ENCODE peak calls at places on chromosomes 1 and 21, in six cellular contexts. F, M, V, C, T and K are unnamed samples.

GRCh38 chr1:15370781-15371467 is 38.8 kb upstream of the EFHD2 start:
- DNase-seq in F (peak; percentile 72), M (no peak), V (peak; percentile 88), C (no peak), T (no peak), K (no peak)

GRCh38 chr21:41519806-41520559 is 12.0 kb upstream of the TMPRSS2 start:
- DNase-seq in F (no peak), M (no peak), V (no peak), C (no peak), T (no peak), K (no peak)

GRCh38 chr1:17423781-17424245 is 15.7 kb downstream of the RCC2 start:
- DNase-seq in F (no peak), M (no peak), V (peak; percentile 68), C (peak; percentile 59), T (peak; percentile 48), K (no peak)

GRCh38 chr1:173420330-173420806 is 56.8 kb upstream of the PRDX6 start:
- DNase-seq in F (no peak), M (no peak), V (peak; percentile 31), C (no peak), T (peak; percentile 88), K (peak; percentile 94)

GRCh38 chr1:232378266-232379041 is 251.5 kb downstream of the SIPA1L2 start:
- DNase-seq in F (no peak), M (no peak), V (no peak), C (no peak), T (no peak), K (no peak)

GRCh38 chr1:214901718-214902117 is 180.8 kb upstream of the KCNK2 start:
- DNase-seq in F (no peak), M (no peak), V (no peak), C (no peak), T (peak; percentile 34), K (no peak)

GRCh38 chr1:116377564-116378529 is 4.8 kb downstream of the ATP1A1 start:
- DNase-seq in F (peak; percentile 74), M (peak; percentile 80), V (peak; percentile 70), C (peak; percentile 78), T (peak; percentile 93), K (no peak)

GRCh38 chr1:16420719-16421118 is 16.5 kb downstream of the SPATA21 start:
- DNase-seq in F (no peak), M (no peak), V (no peak), C (no peak), T (no peak), K (no peak)

GRCh38 chr1:220462756-220463155 is 65.2 kb upstream of the MARK1 start:
- DNase-seq in F (no peak), M (no peak), V (no peak), C (no peak), T (no peak), K (peak; percentile 53)

GRCh38 chr21:31866077-31866511 is 6.7 kb upstream of the HUNK start:
- DNase-seq in F (peak; percentile 89), M (peak; percentile 88), V (peak; percentile 76), C (peak; percentile 94), T (peak; percentile 57), K (peak; percentile 87)

GRCh38 chr1:116411784-116412479 is 38.9 kb downstream of the ATP1A1 start:
- DNase-seq in F (no peak), M (no peak), V (no peak), C (no peak), T (peak; percentile 37), K (peak; percentile 22)

GRCh38 chr1:18319099-18319498 is 161.6 kb upstream of the KLHDC7A start:
- DNase-seq in F (no peak), M (no peak), V (no peak), C (no peak), T (no peak), K (no peak)

GRCh38 chr1:204885288-204885711 is 14.6 kb downstream of the NFASC start:
- DNase-seq in F (no peak), M (no peak), V (peak; percentile 25), C (peak; percentile 66), T (no peak), K (no peak)

GRCh38 chr1:223531742-223532341 is 133.7 kb downstream of the CAPN8 start:
- DNase-seq in F (peak; percentile 55), M (peak; percentile 59), V (no peak), C (peak; percentile 62), T (peak; percentile 23), K (peak; percentile 74)

GRCh38 chr1:227562923-227563318 is 435 bp upstream of the ZNF678 start:
- DNase-seq in F (no peak), M (no peak), V (no peak), C (no peak), T (no peak), K (no peak)
- H3K27ac ChIP-seq in F (no peak overlapping the region), M (no peak overlapping the region), V (no peak overlapping the region), C (no peak overlapping the region), T (no peak overlapping the region), K (peak overlapping the region; percentile 11)

GRCh38 chr1:41374711-41375110 is 13.5 kb downstream of the FOXO6 start:
- DNase-seq in F (no peak), M (no peak), V (no peak), C (no peak), T (no peak), K (no peak)

GRCh38 chr1:41373373-41373772 is 12.1 kb downstream of the FOXO6 start:
- DNase-seq in F (no peak), M (no peak), V (no peak), C (no peak), T (no peak), K (no peak)

GRCh38 chr1:41371630-41372599 is 10.7 kb downstream of the FOXO6 start:
- DNase-seq in F (peak; percentile 67), M (no peak), V (peak; percentile 72), C (no peak), T (no peak), K (peak; percentile 88)

GRCh38 chr1:41370756-41371420 is 9.7 kb downstream of the FOXO6 start:
- DNase-seq in F (no peak), M (no peak), V (peak; percentile 67), C (no peak), T (no peak), K (no peak)

DNA sequence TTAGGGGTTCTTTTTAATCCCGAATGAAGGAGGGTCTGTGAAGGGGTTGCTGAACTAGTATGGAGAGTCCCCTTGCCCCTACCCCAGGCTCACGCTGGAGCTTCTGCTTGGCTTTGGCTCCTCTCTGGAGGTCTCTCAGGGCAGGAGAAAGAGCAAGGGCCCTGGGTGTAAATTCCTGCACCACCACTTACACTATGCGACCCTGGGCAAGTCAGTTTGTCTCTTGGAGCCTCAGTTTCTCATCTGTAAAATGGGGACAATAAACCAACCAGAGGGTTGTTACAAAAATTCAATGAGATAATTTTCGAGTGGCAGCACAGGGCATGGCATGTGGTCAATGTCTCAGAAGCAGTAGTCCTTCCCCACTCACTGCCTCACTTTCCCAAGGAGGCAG is 11.4 kb downstream of the FOXO6 start:
- DNase-seq in F (no peak), M (no peak), V (no peak), C (no peak), T (no peak), K (no peak)
- H3K27ac ChIP-seq in F (no peak overlapping the region), M (no peak overlapping the region), V (peak overlapping the region; percentile 60), C (no peak overlapping the region), T (no peak overlapping the region), K (no peak overlapping the region)

GRCh38 chr1:11286735-11287410 is 13.9 kb downstream of the UBIAD1 start:
- DNase-seq in F (no peak), M (no peak), V (no peak), C (no peak), T (no peak), K (peak; percentile 35)

GRCh38 chr1:11284784-11285183 is 11.8 kb downstream of the UBIAD1 start:
- DNase-seq in F (no peak), M (no peak), V (no peak), C (no peak), T (no peak), K (peak; percentile 57)

GRCh38 chr1:11285883-11286734 is 13.1 kb downstream of the UBIAD1 start:
- DNase-seq in F (no peak), M (no peak), V (no peak), C (no peak), T (no peak), K (no peak)

GRCh38 chr1:11291049-11291448 is 18.1 kb downstream of the UBIAD1 start:
- DNase-seq in F (no peak), M (no peak), V (no peak), C (no peak), T (no peak), K (no peak)

DNA sequence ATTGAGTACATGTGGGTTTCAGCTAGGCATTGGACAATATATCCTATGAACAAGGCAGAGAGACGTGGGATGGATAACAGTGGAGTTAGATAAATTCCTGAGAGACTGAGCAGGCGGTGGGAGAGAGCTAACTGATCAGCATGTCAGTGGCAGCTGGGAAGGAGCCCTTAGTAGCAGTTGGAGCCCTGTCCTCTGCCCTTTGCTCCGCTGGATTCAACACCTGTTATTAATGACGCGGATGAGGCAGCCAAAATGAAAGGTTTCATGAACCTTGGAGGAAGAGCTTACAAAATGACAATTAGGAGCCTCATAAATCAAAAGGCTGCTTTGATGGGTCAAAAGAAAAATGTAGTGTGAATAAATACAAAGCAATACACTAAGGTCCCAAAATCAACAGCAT is 16.1 kb downstream of the UBIAD1 start:
- DNase-seq in F (no peak), M (no peak), V (no peak), C (no peak), T (no peak), K (no peak)
- H3K27ac ChIP-seq in F (no peak overlapping the region), M (no peak overlapping the region), V (no peak overlapping the region), C (no peak overlapping the region), T (no peak overlapping the region), K (no peak overlapping the region)

DNA sequence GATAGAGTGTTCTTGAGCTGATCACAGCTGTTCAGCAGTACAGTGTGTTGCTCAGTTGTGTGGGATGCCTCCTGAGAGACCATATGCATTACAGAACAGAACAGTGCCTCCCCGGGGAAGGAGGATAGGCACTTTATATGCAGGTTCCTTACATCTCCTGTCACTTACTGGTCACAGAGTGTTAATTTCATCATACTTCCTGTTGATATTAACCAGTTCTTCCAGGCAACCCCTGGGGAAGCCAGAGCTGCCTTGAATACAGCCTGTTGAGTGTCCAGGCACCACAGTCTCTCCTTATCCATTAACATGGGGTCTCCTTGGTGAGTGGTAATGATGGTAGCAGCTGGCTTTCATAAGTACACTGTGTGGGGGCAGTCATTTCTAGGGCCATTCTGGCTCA is 142.5 kb downstream of the ZP4 start:
- DNase-seq in F (no peak), M (no peak), V (no peak), C (no peak), T (no peak), K (peak; percentile 40)
- H3K27ac ChIP-seq in F (no peak overlapping the region), M (no peak overlapping the region), V (no peak overlapping the region), C (no peak overlapping the region), T (no peak overlapping the region), K (no peak overlapping the region)

GRCh38 chr1:202165267-202165941 is 5.0 kb upstream of the PTPN7 start:
- DNase-seq in F (no peak), M (no peak), V (no peak), C (no peak), T (no peak), K (no peak)
- H3K27ac ChIP-seq in F (no peak overlapping the region), M (no peak overlapping the region), V (peak overlapping the region; percentile 73), C (no peak overlapping the region), T (no peak overlapping the region), K (no peak overlapping the region)

GRCh38 chr21:34511787-34512451 is at the start of gene KCNE1:
- DNase-seq in F (peak; percentile 79), M (peak; percentile 75), V (no peak), C (no peak), T (no peak), K (no peak)
- H3K27ac ChIP-seq in F (no peak within 1 kb of the TSS), M (peak within 1 kb of the TSS; percentile 13), V (no peak within 1 kb of the TSS), C (no peak within 1 kb of the TSS), T (no peak within 1 kb of the TSS), K (no peak within 1 kb of the TSS)